ENCODE peak calls at places on chromosomes 11 and 22, in five cellular contexts. One of them, this sample, is unnamed.

GRCh38 chr11:83778598-83778997 is 492.4 kb upstream of the CCDC90B start:
- DNase-seq in NCI-H446: no peak
- DNase-seq in HEK293T: no peak
- DNase-seq in Kasumi-1: no peak
- DNase-seq in iris pigment epithelial cell: peak; percentile 9
- DNase-seq in this sample: no peak

GRCh38 chr11:102882389-102883024 is 7.7 kb upstream of the MMP12 start:
- DNase-seq in Kasumi-1: no peak
- DNase-seq in HEK293T: no peak
- DNase-seq in iris pigment epithelial cell: peak; percentile 17
- DNase-seq in NCI-H446: no peak
- DNase-seq in this sample: no peak

GRCh38 chr11:9208726-9209501 is 56.2 kb downstream of the DENND5A start:
- DNase-seq in Kasumi-1: no peak
- DNase-seq in iris pigment epithelial cell: peak; percentile 27
- DNase-seq in HEK293T: no peak
- DNase-seq in NCI-H446: no peak
- DNase-seq in this sample: no peak

GRCh38 chr11:12207384-12208150 is 97.2 kb downstream of the MICAL2 start:
- DNase-seq in Kasumi-1: no peak
- DNase-seq in iris pigment epithelial cell: peak; percentile 91
- DNase-seq in HEK293T: no peak
- DNase-seq in NCI-H446: no peak
- DNase-seq in this sample: no peak

GRCh38 chr11:110422306-110422924 is 7.3 kb upstream of the FDX1 start:
- DNase-seq in NCI-H446: no peak
- DNase-seq in Kasumi-1: no peak
- DNase-seq in HEK293T: no peak
- DNase-seq in iris pigment epithelial cell: no peak
- DNase-seq in this sample: no peak

GRCh38 chr11:65526744-65527143 is 1.9 kb downstream of the SCYL1 start:
- DNase-seq in Kasumi-1: no peak
- DNase-seq in HEK293T: no peak
- DNase-seq in iris pigment epithelial cell: no peak
- DNase-seq in NCI-H446: no peak
- DNase-seq in this sample: no peak

GRCh38 chr11:133947298-133947905 is 9.4 kb downstream of the IGSF9B start:
- DNase-seq in Kasumi-1: peak; percentile 51
- DNase-seq in NCI-H446: peak; percentile 37
- DNase-seq in iris pigment epithelial cell: peak; percentile 47
- DNase-seq in HEK293T: peak; percentile 47
- DNase-seq in this sample: peak; percentile 81

GRCh38 chr22:46638601-46639431 is 18.6 kb downstream of the GRAMD4 start:
- DNase-seq in NCI-H446: no peak
- DNase-seq in HEK293T: no peak
- DNase-seq in Kasumi-1: no peak
- DNase-seq in iris pigment epithelial cell: peak; percentile 66
- DNase-seq in this sample: no peak

GRCh38 chr22:46006379-46007002 is 29.5 kb upstream of the WNT7B start:
- DNase-seq in iris pigment epithelial cell: peak; percentile 77
- DNase-seq in NCI-H446: peak; percentile 85
- DNase-seq in HEK293T: peak; percentile 81
- DNase-seq in Kasumi-1: peak; percentile 64
- DNase-seq in this sample: peak; percentile 89

GRCh38 chr22:27105142-27106025 is 448.0 kb downstream of the MIAT start:
- DNase-seq in iris pigment epithelial cell: peak; percentile 97
- DNase-seq in NCI-H446: peak; percentile 74
- DNase-seq in Kasumi-1: no peak
- DNase-seq in HEK293T: no peak
- DNase-seq in this sample: no peak

This sample was measured in endothelial cell.